ENCODE peak calls at places on chromosomes 5 and 9, in ten cellular contexts. J is Caki2, E is lower leg skin, D is GM10248, F is dorsolateral prefrontal cortex, A is substantia nigra, R is amniotic epithelial cell, X is HuH-7.5, H is NCI-H1092, K is AG09309. B is an unnamed sample.

GRCh38 chr9:109469646-109470358 is 28.3 kb downstream of the PTPN3 start:
- DNase-seq in X (peak), E (no peak), H (peak), J (peak), F (peak), D (peak), A (peak), R (peak), K (peak), B (peak)

GRCh38 chr5:55675119-55675518 is 37.0 kb downstream of the SLC38A9 start:
- DNase-seq in D (no peak), R (no peak), E (no peak), A (no peak), K (no peak), H (no peak), X (no peak), J (no peak), F (no peak), B (no peak)

GRCh38 chr9:33289501-33289900 is 815 bp upstream of the NFX1 start:
- DNase-seq in H (no peak), F (no peak), R (peak), A (no peak), E (peak), J (no peak), K (no peak), X (no peak), D (no peak), B (no peak)

GRCh38 chr9:69149321-69149807 is 24.7 kb upstream of the TJP2 start:
- DNase-seq in X (no peak), A (no peak), J (no peak), E (no peak), K (no peak), D (no peak), F (no peak), H (peak), R (peak), B (peak)

GRCh38 chr9:13088734-13089427 is 190.6 kb downstream of the MPDZ start:
- DNase-seq in K (no peak), D (peak), J (peak), R (peak), X (peak), E (no peak), F (no peak), A (no peak), H (peak), B (peak)

GRCh38 chr9:33445389-33445881 is 2.0 kb downstream of the AQP3 start:
- DNase-seq in F (no peak), D (no peak), J (no peak), H (no peak), A (no peak), X (no peak), E (no peak), R (no peak), K (no peak), B (no peak)

GRCh38 chr9:136994180-136994884 is 2.0 kb downstream of the CLIC3 start:
- DNase-seq in X (no peak), J (no peak), K (no peak), H (no peak), E (no peak), R (no peak), A (no peak), D (no peak), F (no peak), B (no peak)

GRCh38 chr5:74073257-74073656 is 447.3 kb downstream of the ARHGEF28 start:
- DNase-seq in J (no peak), D (no peak), R (peak), X (no peak), K (no peak), A (no peak), E (no peak), F (no peak), H (no peak), B (no peak)

GRCh38 chr5:74483001-74483400 is 157.5 kb downstream of the ENC1 start:
- DNase-seq in F (no peak), X (no peak), R (no peak), H (no peak), D (no peak), K (no peak), J (no peak), A (no peak), E (no peak), B (no peak)

GRCh38 chr9:129023036-129023907 is 4.9 kb downstream of the SH3GLB2 start:
- DNase-seq in E (no peak), K (peak), D (no peak), J (peak), R (peak), X (no peak), F (peak), A (no peak), H (no peak), B (no peak)

GRCh38 chr9:18905883-18906649 is 126.9 kb downstream of the SAXO1 start:
- DNase-seq in R (peak), F (no peak), J (no peak), K (no peak), A (no peak), E (no peak), H (no peak), D (no peak), X (no peak), B (no peak)

GRCh38 chr9:121267689-121268597 is at the start of gene GSN:
- DNase-seq in R (peak), X (peak), J (peak), E (peak), D (peak), F (peak), K (no peak), A (peak), H (peak), B (peak)

GRCh38 chr5:179825655-179826182 is 5.0 kb downstream of the SQSTM1 start:
- DNase-seq in E (no peak), H (no peak), X (peak), D (no peak), R (no peak), A (no peak), F (no peak), J (peak), K (no peak), B (no peak)

GRCh38 chr5:94812232-94812631 is 193.8 kb downstream of the SLF1 start:
- DNase-seq in X (no peak), E (no peak), F (no peak), A (no peak), J (no peak), R (no peak), K (no peak), H (no peak), D (no peak), B (no peak)

GRCh38 chr5:133952729-133953567 is 15.5 kb downstream of the C5orf15 start:
- DNase-seq in H (no peak), K (peak), J (no peak), R (peak), F (no peak), A (no peak), E (no peak), D (no peak), X (no peak), B (no peak)

GRCh38 chr5:177432905-177433657 is 6.6 kb downstream of the GRK6 start:
- DNase-seq in H (no peak), E (no peak), K (no peak), R (no peak), A (no peak), J (no peak), X (no peak), F (no peak), D (no peak), B (no peak)

GRCh38 chr5:56729488-56729887 is 85.9 kb upstream of the MAP3K1 start:
- DNase-seq in D (no peak), X (no peak), A (no peak), J (no peak), K (no peak), H (no peak), E (no peak), F (no peak), R (no peak), B (no peak)

GRCh38 chr9:108780949-108781734 is 74.6 kb downstream of the ACTL7B start:
- DNase-seq in A (no peak), X (no peak), D (no peak), H (no peak), K (no peak), F (no peak), R (no peak), J (no peak), E (no peak), B (no peak)

GRCh38 chr5:4879075-4879474 is 261.1 kb upstream of the ADAMTS16 start:
- DNase-seq in J (no peak), X (no peak), F (no peak), E (peak), R (no peak), A (no peak), H (no peak), K (no peak), D (no peak), B (no peak)

GRCh38 chr5:52884453-52884852 is 96.7 kb downstream of the ITGA1 start:
- DNase-seq in K (no peak), D (no peak), H (no peak), F (no peak), R (no peak), A (no peak), J (no peak), E (no peak), X (no peak), B (no peak)

GRCh38 chr9:82167296-82167695 is 178.7 kb downstream of the SPATA31D1 start:
- DNase-seq in A (no peak), D (no peak), E (no peak), F (no peak), H (no peak), J (no peak), K (no peak), R (no peak), X (no peak), B (no peak)

GRCh38 chr5:32794086-32794485 is 83.0 kb downstream of the NPR3 start:
- DNase-seq in H (no peak), R (peak), D (no peak), K (no peak), E (no peak), J (no peak), A (no peak), F (no peak), X (no peak), B (no peak)

GRCh38 chr5:169686137-169686536 is 49.1 kb downstream of the DOCK2 start:
- DNase-seq in F (no peak), D (no peak), H (no peak), J (peak), R (no peak), X (no peak), K (no peak), E (no peak), A (no peak), B (no peak)

GRCh38 chr9:124291801-124292396 is 34.1 kb downstream of the NEK6 start:
- DNase-seq in D (peak), X (no peak), J (no peak), F (no peak), A (peak), E (no peak), K (no peak), R (no peak), H (no peak), B (no peak)

GRCh38 chr5:112165897-112166737 is 253.0 kb downstream of the EPB41L4A start:
- DNase-seq in A (no peak), E (no peak), R (no peak), H (no peak), D (no peak), J (no peak), F (no peak), K (no peak), X (no peak), B (no peak)

GRCh38 chr5:136424835-136425694 is 59.7 kb upstream of the TRPC7 start:
- DNase-seq in A (peak), R (peak), X (peak), D (peak), E (peak), H (peak), F (peak), K (no peak), J (peak), B (peak)

GRCh38 chr9:131839281-131840084 is 99.6 kb upstream of the RAPGEF1 start:
- DNase-seq in K (peak), R (peak), A (no peak), X (no peak), H (no peak), J (peak), E (no peak), D (no peak), F (no peak), B (no peak)